ENCODE peak calls at places on chromosomes 4 and X, in four cellular contexts. G, L, I and B are unnamed samples.

GRCh38 chr4:83362492-83363329 is 28.1 kb upstream of the HPSE start:
- DNase-seq in G (no peak), L (no peak), I (peak), B (peak)

GRCh38 chr4:183816077-183816476 is 89.0 kb upstream of the STOX2 start:
- DNase-seq in G (no peak), L (no peak), I (no peak), B (no peak)

GRCh38 chr4:7430965-7431695 is 3.6 kb downstream of the PSAPL1 start:
- DNase-seq in G (no peak), L (no peak), I (no peak), B (no peak)

GRCh38 chr4:82811392-82811791 is 12.8 kb upstream of the SCD5 start:
- DNase-seq in G (no peak), L (no peak), I (no peak), B (no peak)

GRCh38 chrX:43703211-43703791 is 47.2 kb downstream of the MAOA start:
- DNase-seq in G (peak), L (peak), I (peak), B (no peak)

GRCh38 chrX:68665502-68665901 is 18.0 kb downstream of the STARD8 start:
- DNase-seq in G (no peak), L (no peak), I (no peak), B (no peak)

GRCh38 chr4:24642941-24643628 is 58.7 kb upstream of the DHX15 start:
- DNase-seq in G (peak), L (peak), I (peak), B (no peak)

GRCh38 chr4:147955827-147956565 is 224.1 kb downstream of the ARHGAP10 start:
- DNase-seq in G (no peak), L (no peak), I (no peak), B (no peak)

GRCh38 chr4:109007976-109008375 is 245.1 kb upstream of the ETNPPL start:
- DNase-seq in G (no peak), L (no peak), I (no peak), B (no peak)

GRCh38 chr4:100208964-100209363 is 18.7 kb upstream of the DDIT4L start:
- DNase-seq in G (no peak), L (no peak), I (peak), B (no peak)

GRCh38 chr4:37717575-37717974 is 31.4 kb upstream of the RELL1 start:
- DNase-seq in G (peak), L (peak), I (peak), B (no peak)

GRCh38 chrX:151393514-151393913 is 3.5 kb upstream of the VMA21 start:
- DNase-seq in G (no peak), L (no peak), I (peak), B (no peak)

GRCh38 chr4:173527103-173527876 is 2.7 kb downstream of the HAND2 start:
- DNase-seq in G (no peak), L (no peak), I (no peak), B (no peak)

GRCh38 chrX:41605144-41605543 is 83.6 kb upstream of the GPR34 start:
- DNase-seq in G (no peak), L (no peak), I (no peak), B (no peak)

GRCh38 chr4:78720994-78721677 is 55.0 kb upstream of the BMP2K start:
- DNase-seq in G (no peak), L (no peak), I (no peak), B (peak)

GRCh38 chr4:6983500-6984142 is 59.6 kb upstream of the TADA2B start:
- DNase-seq in G (no peak), L (no peak), I (no peak), B (no peak)

GRCh38 chr4:165768281-165768680 is 104.8 kb upstream of the TLL1 start:
- DNase-seq in G (no peak), L (no peak), I (no peak), B (no peak)

GRCh38 chr4:8690811-8691775 is 98.5 kb downstream of the CPZ start:
- DNase-seq in G (no peak), L (no peak), I (no peak), B (no peak)

GRCh38 chr4:182230256-182230655 is 12.9 kb upstream of the TENM3 start:
- DNase-seq in G (no peak), L (no peak), I (no peak), B (no peak)

GRCh38 chrX:24526616-24527015 is 61.5 kb downstream of the PDK3 start:
- DNase-seq in G (no peak), L (no peak), I (no peak), B (no peak)

GRCh38 chrX:20116087-20116574 is 576 bp downstream of the MAP7D2 start:
- DNase-seq in G (no peak), L (no peak), I (no peak), B (no peak)